ENCODE peak calls at places on chromosomes 7 and 10, in four cellular contexts. B, A, X and G are unnamed samples. For H3K4me1, the result is how much of the 10 kb centered on the place peaks cover.

GRCh38 chr10:61140765-61141392 is 196.9 kb upstream of the RHOBTB1 start:
- DNase-seq in B (no peak), A (peak), X (no peak), G (peak)

GRCh38 chr10:107165007-107165406 is 501 bp upstream of the SORCS1 start:
- DNase-seq in B (no peak), A (no peak), X (no peak), G (no peak)

GRCh38 chr7:147298611-147299043 is 1182.0 kb downstream of the CNTNAP2 start:
- DNase-seq in B (no peak), A (no peak), X (no peak), G (no peak)

GRCh38 chr10:110944997-110945396 is 25.6 kb downstream of the SHOC2 start:
- DNase-seq in B (no peak), A (peak), X (no peak), G (no peak)

GRCh38 chr7:33038639-33039038 is 23.9 kb downstream of the NT5C3A start:
- DNase-seq in B (no peak), A (no peak), X (no peak), G (no peak)

GRCh38 chr7:93115796-93116195 is 2.0 kb downstream of the SAMD9 start:
- DNase-seq in B (no peak), A (no peak), X (no peak), G (no peak)

GRCh38 chr7:28862876-28863275 is 95.3 kb downstream of the TRIL start:
- DNase-seq in B (no peak), A (no peak), X (no peak), G (no peak)

GRCh38 chr7:116501425-116502167 is 2.1 kb downstream of the CAV2 start:
- DNase-seq in B (no peak), A (peak), X (no peak), G (no peak)

GRCh38 chr10:50600831-50601466 is 22.8 kb downstream of the SGMS1 start:
- DNase-seq in B (no peak), A (no peak), X (no peak), G (no peak)

GRCh38 chr10:112471878-112472487 is 25.0 kb downstream of the VTI1A start:
- DNase-seq in B (no peak), A (peak), X (no peak), G (no peak)

GRCh38 chr7:54783952-54784351 is 24.9 kb upstream of the SEC61G start:
- DNase-seq in B (no peak), A (no peak), X (no peak), G (no peak)

GRCh38 chr10:2851544-2851943 is 215.8 kb upstream of the PFKP start:
- DNase-seq in B (no peak), A (no peak), X (no peak), G (no peak)

GRCh38 chr7:22093936-22094335 is 148.2 kb upstream of the CDCA7L start:
- DNase-seq in B (no peak), A (no peak), X (no peak), G (no peak)

GRCh38 chr10:91163269-91163708 is 57.2 kb upstream of the PCGF5 start:
- DNase-seq in B (no peak), A (peak), X (peak), G (no peak)

GRCh38 chr10:29140151-29140550 is 148.7 kb upstream of the LYZL1 start:
- DNase-seq in B (no peak), A (peak), X (no peak), G (no peak)

GRCh38 chr7:105680505-105681187 is 99.4 kb upstream of the EFCAB10 start:
- DNase-seq in B (no peak), A (no peak), X (peak), G (no peak)

GRCh38 chr7:27187702-27188665 is 3.0 kb upstream of the HOXA11 start:
- DNase-seq in B (no peak), A (no peak), X (no peak), G (peak)

GRCh38 chr10:132546567-132547420 is 9.2 kb downstream of the INPP5A start:
- DNase-seq in B (peak), A (no peak), X (no peak), G (no peak)

DNA sequence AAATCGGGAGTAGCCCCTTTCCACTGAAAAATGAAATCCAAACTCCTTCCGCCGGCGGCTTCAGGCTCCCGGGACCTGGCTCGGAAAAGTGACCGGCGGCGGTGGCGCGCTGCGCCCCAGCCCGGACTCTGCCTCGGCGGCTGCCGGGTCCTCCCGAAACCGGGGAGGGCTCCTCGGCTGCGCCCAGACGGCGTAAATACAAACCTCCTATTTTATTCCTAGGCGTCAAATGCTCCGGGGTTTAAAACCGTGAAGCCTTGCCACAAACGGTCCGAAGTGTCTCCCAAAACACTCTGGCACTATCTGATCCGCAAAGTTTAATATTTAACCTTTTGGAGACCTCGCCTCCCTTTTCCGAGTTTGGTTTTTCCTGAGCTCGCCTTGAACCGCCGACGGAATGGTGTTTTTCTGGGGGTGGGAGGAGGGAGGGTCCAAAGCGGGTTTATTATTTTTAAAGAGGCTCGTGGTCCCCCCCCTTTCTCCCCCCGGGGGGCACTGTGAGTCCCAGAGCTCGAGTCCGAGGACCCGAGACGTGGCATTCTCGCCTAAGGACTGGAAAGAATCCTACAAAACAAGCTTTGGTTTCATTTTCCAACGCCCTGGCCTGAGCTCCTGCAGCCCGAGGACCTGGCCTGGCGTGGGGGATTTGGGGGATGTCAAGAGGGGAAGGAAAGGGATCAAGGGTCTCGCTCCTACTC is 1.9 kb downstream of the TNRC18 start:
- DNase-seq in B (no peak), A (peak), X (no peak), G (peak)
- H3K4me1 ChIP-seq in B (under half), A (under half), X (under half), G (under half)

DNA sequence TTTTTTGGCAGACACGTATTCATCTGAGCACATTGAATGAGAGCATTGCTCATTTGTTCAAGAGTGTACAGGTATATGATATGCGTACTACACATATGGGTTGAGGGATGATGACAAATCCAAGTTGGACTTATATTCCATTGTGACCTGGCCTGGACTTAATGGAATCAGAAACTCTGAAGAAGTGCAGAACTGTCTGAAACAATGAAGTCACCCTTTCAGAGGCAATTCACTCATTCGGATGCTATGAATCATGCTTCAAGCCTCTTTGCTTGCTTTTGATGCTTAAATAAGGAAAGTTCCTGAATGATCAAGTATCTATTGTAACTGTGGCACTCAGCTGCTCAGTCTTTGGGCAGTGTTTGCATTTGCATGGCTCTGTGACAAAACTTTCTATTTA is 93.3 kb downstream of the ZNF365 start:
- DNase-seq in B (no peak), A (no peak), X (no peak), G (no peak)
- H3K4me3 ChIP-seq in B (no peak), A (no peak), X (no peak), G (no peak)

GRCh38 chr7:131104611-131105293 is 222.9 kb upstream of the MKLN1 start:
- DNase-seq in B (no peak), A (no peak), X (peak), G (no peak)
- H3K4me1 ChIP-seq in B (half or more), A (under half), X (under half), G (under half)

DNA sequence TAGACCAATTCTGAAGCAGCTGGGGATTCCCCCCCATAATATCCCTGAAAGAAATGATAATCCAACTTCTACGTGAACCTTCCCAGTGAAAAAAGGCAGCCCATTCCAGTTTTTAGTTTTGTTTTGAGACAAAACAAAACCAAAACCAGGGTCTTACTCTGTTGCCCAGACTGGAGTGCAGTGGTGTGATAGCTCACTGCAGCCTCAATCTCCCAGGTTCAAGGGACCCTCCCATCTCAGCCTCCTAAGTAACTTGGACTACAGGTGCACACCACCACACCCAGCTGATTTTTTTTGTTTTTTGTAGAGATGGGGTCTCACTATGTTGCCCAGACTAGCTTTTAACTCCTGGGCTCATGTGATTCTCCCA is 12.5 kb upstream of the ARPC1A start:
- DNase-seq in B (no peak), A (no peak), X (no peak), G (no peak)
- H3K4me3 ChIP-seq in B (no peak), A (no peak), X (no peak), G (no peak)

GRCh38 chr7:135792334-135792733 is 43.7 kb upstream of the FAM180A start:
- DNase-seq in B (no peak), A (no peak), X (no peak), G (no peak)
- H3K4me1 ChIP-seq in B (under half), A (under half), X (under half), G (under half)

GRCh38 chr7:42233166-42233565 is 3.8 kb downstream of the GLI3 start:
- DNase-seq in B (no peak), A (no peak), X (no peak), G (no peak)
- H3K4me3 ChIP-seq in B (no peak), A (no peak), X (no peak), G (no peak)

DNA sequence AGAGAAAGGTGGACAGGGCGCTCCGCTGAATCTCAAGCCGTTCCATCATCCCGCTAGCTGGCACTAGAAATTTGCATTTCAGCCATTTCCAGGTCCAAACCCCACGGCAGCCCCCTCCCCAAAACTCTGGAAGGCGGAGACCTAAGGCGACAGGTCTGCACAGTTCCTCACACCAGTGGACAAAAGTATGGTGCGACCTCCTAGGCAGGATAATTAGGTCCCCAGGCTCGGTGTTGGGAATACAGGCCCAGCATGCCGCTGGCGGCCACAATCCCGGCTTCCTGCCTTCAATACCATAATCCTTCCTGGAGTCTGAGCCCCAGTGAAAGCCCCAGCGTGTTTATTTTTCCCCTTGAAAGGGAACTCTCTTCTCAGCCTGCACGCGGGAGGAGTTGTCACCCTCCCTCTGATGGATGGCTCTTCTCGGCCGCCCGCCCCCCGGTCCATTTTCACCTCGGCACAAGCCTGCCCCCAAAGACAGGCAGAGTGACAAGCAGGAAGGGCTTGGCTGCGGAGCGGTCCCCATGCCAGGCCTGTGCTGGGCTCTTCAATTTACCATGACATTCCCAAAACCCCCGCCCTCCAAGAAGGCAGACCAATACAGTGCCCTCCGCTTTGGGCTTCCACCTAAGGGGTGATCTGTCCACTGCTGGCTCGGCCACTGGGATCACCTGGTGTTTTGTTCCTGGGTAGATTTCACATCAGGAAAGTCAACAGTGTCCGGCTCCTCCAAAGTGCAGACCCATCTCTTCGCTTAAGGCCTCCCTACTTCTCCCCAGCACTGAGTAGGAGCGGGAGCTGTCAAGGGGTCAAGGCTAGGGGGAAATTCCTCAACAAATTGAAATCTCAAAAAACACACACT is 2.2 kb downstream of the FGFR2 start:
- DNase-seq in B (no peak), A (no peak), X (no peak), G (no peak)
- H3K4me1 ChIP-seq in B (under half), A (under half), X (under half), G (under half)

DNA sequence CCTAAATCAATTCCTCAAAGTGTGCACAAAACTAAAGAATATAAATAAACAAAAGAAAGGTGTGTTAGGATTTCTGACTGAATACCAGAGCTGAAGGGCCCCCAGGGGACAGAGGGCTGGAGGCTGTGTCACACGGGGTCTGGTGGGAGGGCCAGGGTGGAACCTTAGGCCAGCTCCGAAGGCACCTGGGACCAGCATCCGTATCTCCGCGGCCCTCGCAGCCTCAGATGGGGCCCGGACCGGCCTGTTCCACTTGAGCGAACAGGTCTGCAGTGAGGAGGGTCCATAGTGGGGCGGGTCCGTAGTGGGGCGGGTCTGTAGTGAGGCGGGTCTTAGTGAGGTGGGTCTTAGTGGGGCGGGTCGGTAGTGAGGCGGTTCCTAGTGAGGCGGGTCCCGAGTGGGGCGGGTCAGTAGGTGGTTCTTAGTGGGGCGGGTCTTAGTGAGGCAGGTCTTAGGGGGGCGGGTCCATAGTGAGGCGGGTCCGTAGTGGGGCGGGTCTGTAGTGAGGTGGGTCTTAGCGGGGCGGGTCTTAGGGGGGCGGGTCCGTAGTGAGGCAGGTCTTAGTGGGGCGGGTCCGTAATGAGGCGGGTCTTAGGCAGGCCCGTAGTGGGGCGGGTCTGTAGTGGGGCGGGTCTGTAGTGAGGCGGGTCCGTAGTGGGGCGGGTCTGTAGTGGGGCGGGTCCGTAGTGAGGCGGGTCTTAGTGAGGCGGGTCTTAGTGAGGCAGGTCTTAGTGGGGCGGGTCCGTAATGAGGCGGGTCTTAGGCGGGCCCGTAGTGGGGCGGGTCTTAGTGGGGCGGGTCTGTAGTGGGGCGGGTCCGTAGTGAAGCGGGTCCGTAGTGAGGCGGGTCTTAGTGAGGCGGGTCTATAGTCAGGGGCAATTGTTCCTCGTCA is 15.1 kb downstream of the GPR146 start:
- DNase-seq in B (no peak), A (peak), X (peak), G (no peak)
- H3K4me3 ChIP-seq in B (no peak), A (no peak), X (peak), G (no peak)

DNA sequence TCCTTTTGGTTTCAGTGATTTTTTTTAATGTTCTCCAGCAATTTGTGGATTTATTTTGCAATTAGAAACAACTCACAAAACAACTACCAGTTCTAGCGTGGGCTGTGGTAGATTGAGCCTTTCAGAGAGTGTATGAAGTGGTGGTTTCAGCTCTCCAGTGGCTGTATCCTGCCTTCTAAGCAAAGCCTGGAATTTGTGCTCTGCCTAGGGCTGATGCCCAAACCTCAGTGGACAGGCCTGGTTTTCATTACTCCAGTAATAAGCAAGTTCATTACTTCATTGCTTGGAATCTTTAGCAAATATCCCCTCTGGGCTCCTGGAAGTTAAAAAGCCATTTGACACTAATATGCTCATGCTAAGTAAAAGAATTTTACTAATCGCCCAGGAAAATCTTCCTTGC is 35.9 kb downstream of the APBB1IP start:
- DNase-seq in B (no peak), A (no peak), X (no peak), G (no peak)
- H3K4me1 ChIP-seq in B (under half), A (under half), X (under half), G (under half)